ENCODE peak calls at places on chromosomes 7 and 10, in eight cellular contexts. I is H7, V is iPS-NIHi11, G is mesothelial cell of epicardium, J is NCI-H1417, Y is non-pigmented ciliary epithelial cell, O is H54, L is occipital lobe. S is an unnamed sample.

GRCh38 chr10:113754768-113755167 is 3.3 kb downstream of the PLEKHS1 start:
- DNase-seq in O (no peak), Y (no peak), V (no peak), J (no peak), L (peak; percentile 36), G (no peak), I (no peak), S (no peak)

GRCh38 chr7:152886579-152887117 is 127.1 kb downstream of the ACTR3B start:
- DNase-seq in J (no peak), V (no peak), Y (no peak), L (no peak), I (no peak), O (no peak), G (no peak), S (no peak)

GRCh38 chr7:46189255-46189790 is 268.3 kb upstream of the IGFBP3 start:
- DNase-seq in I (no peak), V (no peak), G (no peak), Y (no peak), J (no peak), L (no peak), O (no peak), S (no peak)

GRCh38 chr7:110591341-110591740 is 499.6 kb upstream of the LRRN3 start:
- DNase-seq in G (no peak), I (no peak), V (no peak), J (no peak), Y (peak; percentile 8), O (no peak), L (no peak), S (no peak)

GRCh38 chr7:105439174-105439893 is 50.6 kb upstream of the SRPK2 start:
- DNase-seq in L (no peak), O (peak; percentile 65), I (peak; percentile 32), Y (peak; percentile 56), V (peak; percentile 25), J (no peak), G (no peak), S (no peak)

GRCh38 chr7:18444856-18445255 is 50.7 kb upstream of the HDAC9 start:
- DNase-seq in J (no peak), G (no peak), V (no peak), O (no peak), Y (no peak), I (peak; percentile 5), L (no peak), S (no peak)

GRCh38 chr7:150875791-150876190 is 23.5 kb downstream of the AOC1 start:
- DNase-seq in Y (no peak), V (no peak), J (no peak), O (no peak), G (no peak), I (no peak), L (no peak), S (no peak)

GRCh38 chr10:7288060-7288690 is 122.7 kb downstream of the SFMBT2 start:
- DNase-seq in O (no peak), G (no peak), Y (no peak), V (no peak), I (no peak), J (no peak), L (no peak), S (no peak)

GRCh38 chr10:35412900-35413491 is 76.7 kb downstream of the CCNY start:
- DNase-seq in V (no peak), I (no peak), O (peak; percentile 68), Y (no peak), J (no peak), G (no peak), L (no peak), S (no peak)

GRCh38 chr7:140033036-140033435 is 29.7 kb downstream of the PARP12 start:
- DNase-seq in Y (peak; percentile 26), O (peak; percentile 29), J (no peak), V (no peak), G (no peak), I (no peak), L (no peak), S (no peak)

GRCh38 chr10:3071405-3072198 is 4.3 kb downstream of the PFKP start:
- DNase-seq in L (no peak), O (peak; percentile 91), Y (peak; percentile 81), G (no peak), V (no peak), I (no peak), J (no peak), S (no peak)

GRCh38 chr7:93245525-93246432 is 13.6 kb downstream of the VPS50 start:
- DNase-seq in Y (no peak), I (peak; percentile 16), L (no peak), O (no peak), V (no peak), G (no peak), J (peak; percentile 22), S (no peak)

GRCh38 chr7:140923358-140924006 is 1.2 kb downstream of the BRAF start:
- DNase-seq in G (no peak), O (no peak), J (peak; percentile 35), Y (no peak), I (peak; percentile 16), L (no peak), V (no peak), S (no peak)